ENCODE peak calls at places on chromosomes 4 and X, in ten cellular contexts. One of them, this sample, is unnamed.

GRCh38 chr4:85372986-85373385 is 102.0 kb upstream of the ARHGAP24 start:
- DNase-seq in GM20000: no peak
- DNase-seq in sciatic nerve: no peak
- DNase-seq in NCI-H1105: no peak
- DNase-seq in ovary: no peak
- DNase-seq in mucosa of gallbladder: no peak
- DNase-seq in H7: no peak
- DNase-seq in stimulated activated CD4-positive, alpha-beta T cell treated with anti-CD3 and anti-CD28 coated beads, Interleukin-2, amount 100 ng/mL, for 48 hours: no peak
- DNase-seq in A549: no peak
- DNase-seq in left ventricle myocardium inferior: no peak
- DNase-seq in this sample: no peak

GRCh38 chr4:172830295-172830764 is 338.3 kb upstream of the GALNT7 start:
- DNase-seq in GM20000: peak
- DNase-seq in sciatic nerve: no peak
- DNase-seq in NCI-H1105: peak
- DNase-seq in ovary: no peak
- DNase-seq in mucosa of gallbladder: no peak
- DNase-seq in H7: peak
- DNase-seq in stimulated activated CD4-positive, alpha-beta T cell treated with anti-CD3 and anti-CD28 coated beads, Interleukin-2, amount 100 ng/mL, for 48 hours: no peak
- DNase-seq in A549: no peak
- DNase-seq in left ventricle myocardium inferior: no peak
- DNase-seq in this sample: peak

GRCh38 chr4:41361831-41362646 is 105.3 kb downstream of the UCHL1 start:
- DNase-seq in GM20000: peak
- DNase-seq in sciatic nerve: no peak
- DNase-seq in NCI-H1105: no peak
- DNase-seq in ovary: no peak
- DNase-seq in mucosa of gallbladder: no peak
- DNase-seq in H7: peak
- DNase-seq in stimulated activated CD4-positive, alpha-beta T cell treated with anti-CD3 and anti-CD28 coated beads, Interleukin-2, amount 100 ng/mL, for 48 hours: no peak
- DNase-seq in A549: no peak
- DNase-seq in left ventricle myocardium inferior: no peak
- DNase-seq in this sample: no peak

GRCh38 chr4:164508836-164509235 is 245.1 kb upstream of the SMIM31 start:
- DNase-seq in GM20000: no peak
- DNase-seq in sciatic nerve: no peak
- DNase-seq in NCI-H1105: no peak
- DNase-seq in ovary: no peak
- DNase-seq in mucosa of gallbladder: no peak
- DNase-seq in H7: no peak
- DNase-seq in stimulated activated CD4-positive, alpha-beta T cell treated with anti-CD3 and anti-CD28 coated beads, Interleukin-2, amount 100 ng/mL, for 48 hours: no peak
- DNase-seq in A549: no peak
- DNase-seq in left ventricle myocardium inferior: no peak
- DNase-seq in this sample: no peak

GRCh38 chr4:95091272-95091671 is 333.5 kb downstream of the BMPR1B start:
- DNase-seq in GM20000: no peak
- DNase-seq in sciatic nerve: no peak
- DNase-seq in NCI-H1105: no peak
- DNase-seq in ovary: no peak
- DNase-seq in mucosa of gallbladder: no peak
- DNase-seq in H7: no peak
- DNase-seq in stimulated activated CD4-positive, alpha-beta T cell treated with anti-CD3 and anti-CD28 coated beads, Interleukin-2, amount 100 ng/mL, for 48 hours: no peak
- DNase-seq in A549: no peak
- DNase-seq in left ventricle myocardium inferior: no peak
- DNase-seq in this sample: no peak

GRCh38 chrX:111646515-111646914 is 34.5 kb upstream of the ALG13 start:
- DNase-seq in GM20000: no peak
- DNase-seq in sciatic nerve: no peak
- DNase-seq in NCI-H1105: no peak
- DNase-seq in ovary: no peak
- DNase-seq in mucosa of gallbladder: no peak
- DNase-seq in H7: no peak
- DNase-seq in stimulated activated CD4-positive, alpha-beta T cell treated with anti-CD3 and anti-CD28 coated beads, Interleukin-2, amount 100 ng/mL, for 48 hours: no peak
- DNase-seq in A549: no peak
- DNase-seq in left ventricle myocardium inferior: no peak
- DNase-seq in this sample: no peak

GRCh38 chr4:105460306-105460705 is 13.6 kb downstream of the PPA2 start:
- DNase-seq in GM20000: no peak
- DNase-seq in sciatic nerve: no peak
- DNase-seq in NCI-H1105: no peak
- DNase-seq in ovary: no peak
- DNase-seq in mucosa of gallbladder: no peak
- DNase-seq in H7: no peak
- DNase-seq in stimulated activated CD4-positive, alpha-beta T cell treated with anti-CD3 and anti-CD28 coated beads, Interleukin-2, amount 100 ng/mL, for 48 hours: no peak
- DNase-seq in A549: no peak
- DNase-seq in left ventricle myocardium inferior: no peak
- DNase-seq in this sample: no peak

GRCh38 chrX:52341493-52341892 is 27.3 kb upstream of the XAGE2 start:
- DNase-seq in GM20000: no peak
- DNase-seq in sciatic nerve: no peak
- DNase-seq in NCI-H1105: no peak
- DNase-seq in ovary: no peak
- DNase-seq in mucosa of gallbladder: no peak
- DNase-seq in H7: no peak
- DNase-seq in stimulated activated CD4-positive, alpha-beta T cell treated with anti-CD3 and anti-CD28 coated beads, Interleukin-2, amount 100 ng/mL, for 48 hours: no peak
- DNase-seq in A549: no peak
- DNase-seq in left ventricle myocardium inferior: no peak
- DNase-seq in this sample: no peak

GRCh38 chrX:17738002-17738713 is 865 bp downstream of the SCML1 start:
- DNase-seq in GM20000: no peak
- DNase-seq in sciatic nerve: peak
- DNase-seq in NCI-H1105: peak
- DNase-seq in ovary: peak
- DNase-seq in mucosa of gallbladder: no peak
- DNase-seq in H7: peak
- DNase-seq in stimulated activated CD4-positive, alpha-beta T cell treated with anti-CD3 and anti-CD28 coated beads, Interleukin-2, amount 100 ng/mL, for 48 hours: peak
- DNase-seq in A549: no peak
- DNase-seq in left ventricle myocardium inferior: peak
- DNase-seq in this sample: no peak

This sample was measured in NCI-H1930.